ENCODE peak calls at places on chromosomes 2 and 18, in five cellular contexts. U is colonic mucosa, G is GM23248, K is tibial nerve, S is fibroblast of lung. B is an unnamed sample.

GRCh38 chr2:65032016-65032975 is 23.9 kb upstream of the CEP68 start:
- DNase-seq in K (no peak), U (peak; percentile 73), S (no peak), G (no peak), B (no peak)

GRCh38 chr2:47429795-47430194 is 26.8 kb downstream of the MSH2 start:
- DNase-seq in U (no peak), S (peak; percentile 71), G (peak; percentile 86), K (no peak), B (no peak)

GRCh38 chr18:50135903-50136302 is 59.0 kb downstream of the MYO5B start:
- DNase-seq in G (no peak), S (no peak), U (no peak), K (no peak), B (no peak)

GRCh38 chr2:229243880-229244560 is 27.1 kb downstream of the PID1 start:
- DNase-seq in G (no peak), K (no peak), S (peak; percentile 86), U (no peak), B (no peak)

GRCh38 chr2:218323526-218324472 is 31.5 kb upstream of the TMBIM1 start:
- DNase-seq in S (peak; percentile 37), G (peak; percentile 36), K (no peak), U (peak; percentile 44), B (no peak)

GRCh38 chr18:10299686-10300085 is 154.7 kb upstream of the APCDD1 start:
- DNase-seq in G (no peak), K (peak; percentile 21), U (no peak), S (no peak), B (no peak)

GRCh38 chr2:145771526-145771925 is 1251.6 kb upstream of the ZEB2 start:
- DNase-seq in U (no peak), G (no peak), S (no peak), K (no peak), B (no peak)

GRCh38 chr2:113240915-113241911 is 37.5 kb downstream of the PAX8 start:
- DNase-seq in S (peak; percentile 99), U (no peak), K (peak; percentile 60), G (peak; percentile 99), B (no peak)

GRCh38 chr2:239595711-239596110 is 194.9 kb upstream of the HDAC4 start:
- DNase-seq in G (no peak), K (no peak), U (peak; percentile 9), S (no peak), B (no peak)

GRCh38 chr2:25131567-25132295 is 36.6 kb downstream of the POMC start:
- DNase-seq in U (peak; percentile 51), G (peak; percentile 30), K (peak; percentile 21), S (no peak), B (no peak)

GRCh38 chr2:158395166-158395565 is 61.4 kb downstream of the CCDC148 start:
- DNase-seq in G (peak; percentile 25), U (no peak), K (no peak), S (no peak), B (no peak)

DNA sequence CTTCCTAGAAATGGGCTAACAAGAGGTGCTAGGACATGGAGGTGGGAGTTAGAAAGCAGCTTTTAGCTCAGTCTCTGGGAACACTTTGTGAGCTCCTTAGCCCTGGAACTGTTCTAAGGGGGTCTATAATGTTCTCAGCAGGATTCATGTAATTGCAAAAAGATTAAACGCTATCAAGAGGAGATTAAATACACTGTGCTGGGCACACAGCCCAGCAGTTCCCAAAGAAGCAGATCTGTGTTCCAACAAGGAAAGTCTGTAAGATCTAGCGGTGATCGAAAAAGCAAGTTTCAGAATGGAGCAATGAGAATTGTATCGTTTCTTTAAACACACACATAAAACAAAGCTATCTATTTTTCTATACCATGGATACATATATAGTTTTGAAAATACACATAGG is 2.4 kb upstream of the ARID5A start:
- DNase-seq in G (no peak), S (no peak), U (no peak), K (no peak), B (no peak)
- H3K27ac ChIP-seq in G (peak overlapping the region; percentile 85), S (peak overlapping the region; percentile 50), U (peak overlapping the region; percentile 72), K (peak overlapping the region; percentile 82), B (no peak overlapping the region)

DNA sequence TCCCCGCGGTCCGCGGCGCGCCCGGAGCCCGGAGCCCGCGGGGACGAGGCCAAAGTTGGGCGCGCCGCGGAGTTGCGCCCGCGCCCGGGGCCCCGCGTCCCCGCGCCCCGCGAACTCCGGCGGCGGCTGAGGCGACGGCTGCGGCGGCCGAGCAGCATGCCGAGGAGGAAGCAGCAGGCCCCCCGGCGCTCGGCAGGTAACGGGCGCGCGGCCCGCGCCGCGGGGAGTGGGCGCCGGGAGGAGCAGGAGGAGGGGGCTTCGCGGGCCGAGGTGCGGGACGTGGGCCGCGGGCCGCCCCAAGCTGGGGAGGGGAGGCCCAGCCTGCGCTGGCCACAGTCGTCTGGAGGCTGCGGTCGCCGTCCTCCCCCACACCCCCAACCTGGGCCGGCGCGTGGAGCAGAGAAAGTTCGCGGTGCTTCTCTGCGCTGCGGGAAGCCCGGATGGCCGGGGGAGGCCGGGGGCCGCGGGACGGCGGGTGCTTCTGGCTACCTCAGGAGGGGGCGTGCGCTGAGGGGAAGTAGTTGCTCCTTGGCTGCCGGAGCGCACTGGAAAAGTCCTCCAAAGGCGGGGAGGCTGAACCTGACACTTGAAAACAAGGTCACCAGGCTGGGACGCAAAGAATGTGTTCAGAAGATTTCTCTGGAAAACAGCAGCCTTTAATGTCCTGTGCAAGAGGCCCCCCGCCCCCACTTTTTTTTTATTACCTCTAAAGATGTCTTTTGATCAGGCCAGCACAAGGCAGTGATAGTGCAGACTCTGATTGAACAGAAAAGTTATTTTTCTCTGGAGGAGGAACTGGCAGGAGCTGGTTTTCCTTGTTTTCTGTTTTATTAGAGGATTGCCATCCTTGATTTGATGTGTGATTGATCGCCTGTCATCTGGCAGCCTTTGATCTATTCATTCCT is 1.4 kb downstream of the TSHZ1 start:
- DNase-seq in G (peak; percentile 54), S (no peak), U (peak; percentile 64), K (no peak), B (no peak)
- H3K4me1 ChIP-seq in G (peaks cover 34% of the 10 kb centered on the region), S (peaks cover 10% of the 10 kb centered on the region), U (peaks cover 27% of the 10 kb centered on the region), K (peaks cover 62% of the 10 kb centered on the region), B (peaks cover 62% of the 10 kb centered on the region)

DNA sequence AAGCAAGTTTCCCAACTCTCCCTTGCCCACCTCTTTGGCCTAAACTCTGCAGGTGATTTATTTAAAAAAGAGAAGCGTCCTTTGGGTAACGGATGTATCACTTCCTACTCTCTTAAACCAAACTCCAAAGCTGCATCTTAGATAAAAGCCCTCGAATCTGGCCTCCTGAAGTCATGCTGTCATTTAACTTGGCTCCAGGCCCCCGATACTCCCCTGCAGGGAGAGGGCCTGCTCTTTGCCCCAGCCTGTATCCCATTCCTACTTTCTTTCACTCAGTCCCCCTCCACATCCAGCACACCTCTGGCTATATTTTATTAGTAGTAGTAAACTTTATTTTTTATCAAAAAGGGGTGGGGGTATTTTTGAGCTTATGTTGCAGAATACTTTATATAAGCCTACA is 19.0 kb downstream of the TEKT4 start:
- DNase-seq in K (no peak), U (no peak), S (no peak), G (no peak), B (no peak)
- H3K27ac ChIP-seq in K (no peak overlapping the region), U (no peak overlapping the region), S (no peak overlapping the region), G (no peak overlapping the region), B (no peak overlapping the region)

DNA sequence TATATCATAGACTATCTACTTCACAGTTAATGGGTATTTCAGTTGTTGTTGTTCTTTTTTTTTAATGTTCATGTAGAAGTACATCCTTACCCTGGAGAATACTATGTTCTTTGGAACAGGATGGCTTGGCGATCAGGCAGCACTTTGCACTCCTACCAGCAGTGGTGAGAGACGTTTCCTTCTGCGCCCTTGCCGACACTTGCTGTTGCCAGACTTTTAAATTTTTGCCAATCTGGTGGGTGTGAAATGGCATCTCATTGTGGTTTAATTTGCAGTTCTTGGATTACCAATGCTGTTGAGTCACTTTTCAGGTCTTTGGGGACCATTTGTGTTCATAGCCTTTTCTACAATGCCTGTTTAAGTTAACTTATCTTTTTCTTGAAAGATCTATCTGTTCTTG is 197.3 kb downstream of the SH3RF3 start:
- DNase-seq in U (no peak), G (no peak), S (no peak), K (no peak), B (no peak)
- H3K4me1 ChIP-seq in U (no peaks in the 10 kb centered on the region), G (peaks cover 56% of the 10 kb centered on the region), S (peaks cover 36% of the 10 kb centered on the region), K (peaks cover 58% of the 10 kb centered on the region), B (peaks cover under 1% of the 10 kb centered on the region)

B was measured in CD8-positive, alpha-beta T cell.